ENCODE peak calls at places on chromosomes 16 and 17, in six cellular contexts. Y is stomach, K is breast epithelium, U is lung, X is bronchial epithelial cell, W is GM06990. F is an unnamed sample. For H3K27me3, the result is how much of the 10 kb centered on the place peaks cover.

GRCh38 chr16:88561485-88562369 is 8.5 kb upstream of the ZC3H18 start:
- DNase-seq in Y (peak), K (peak), U (peak), X (peak), W (no peak), F (peak)

GRCh38 chr17:79921411-79922160 is 82.3 kb upstream of the CBX4 start:
- DNase-seq in Y (no peak), K (no peak), U (no peak), X (no peak), W (no peak), F (no peak)

GRCh38 chr17:413706-414440 is 61.3 kb upstream of the RPH3AL start:
- DNase-seq in Y (no peak), K (no peak), U (no peak), X (no peak), W (no peak), F (no peak)

GRCh38 chr17:83121921-83122820 is 42.8 kb downstream of the METRNL start:
- DNase-seq in Y (no peak), K (no peak), U (no peak), X (no peak), W (no peak), F (no peak)

GRCh38 chr16:9334091-9334490 is 242.6 kb downstream of the HAPSTR1 start:
- DNase-seq in Y (no peak), K (no peak), U (no peak), X (no peak), W (no peak), F (no peak)

GRCh38 chr17:222172-222571 is 40.7 kb upstream of the DOC2B start:
- DNase-seq in Y (no peak), K (no peak), U (no peak), X (no peak), W (no peak), F (no peak)

GRCh38 chr17:74296548-74296936 is 22.5 kb downstream of the DNAI2 start:
- DNase-seq in Y (peak), K (no peak), U (peak), X (peak), W (no peak), F (peak)

GRCh38 chr16:83744521-83744981 is 63.2 kb upstream of the HSBP1 start:
- DNase-seq in Y (no peak), K (peak), U (peak), X (peak), W (no peak), F (no peak)

GRCh38 chr17:4048218-4048617 is 84.0 kb upstream of the ATP2A3 start:
- DNase-seq in Y (no peak), K (no peak), U (no peak), X (no peak), W (no peak), F (no peak)

GRCh38 chr16:65546353-65546791 is 424.5 kb upstream of the CDH11 start:
- DNase-seq in Y (no peak), K (no peak), U (no peak), X (no peak), W (no peak), F (no peak)

GRCh38 chr16:35598696-35599332 is 2139.4 kb downstream of the TP53TG3F start:
- DNase-seq in Y (no peak), K (no peak), U (no peak), X (no peak), W (no peak), F (no peak)

GRCh38 chr17:19723967-19724366 is 7.6 kb upstream of the SLC47A2 start:
- DNase-seq in Y (no peak), K (peak), U (no peak), X (peak), W (no peak), F (no peak)

GRCh38 chr16:782766-783403 is 5.3 kb downstream of the RPUSD1 start:
- DNase-seq in Y (peak), K (no peak), U (no peak), X (peak), W (no peak), F (no peak)

GRCh38 chr16:88334517-88335149 is 48.1 kb upstream of the ZNF469 start:
- DNase-seq in Y (no peak), K (no peak), U (no peak), X (no peak), W (no peak), F (no peak)

GRCh38 chr17:13030459-13031305 is 12.9 kb upstream of the ELAC2 start:
- DNase-seq in Y (no peak), K (no peak), U (peak), X (peak), W (no peak), F (peak)

GRCh38 chr17:50501054-50501453 is 7.2 kb upstream of the MYCBPAP start:
- DNase-seq in Y (peak), K (no peak), U (no peak), X (no peak), W (no peak), F (no peak)

GRCh38 chr17:69327060-69327831 is at the start of gene ABCA5:
- DNase-seq in Y (peak), K (peak), U (peak), X (peak), W (peak), F (peak)

GRCh38 chr17:27423651-27424050 is 32.6 kb upstream of the KSR1 start:
- DNase-seq in Y (no peak), K (no peak), U (no peak), X (no peak), W (no peak), F (no peak)

GRCh38 chr17:48002208-48002919 is 31.5 kb downstream of the CDK5RAP3 start:
- DNase-seq in Y (no peak), K (no peak), U (no peak), X (peak), W (peak), F (no peak)

GRCh38 chr17:14014647-14015046 is 54.7 kb upstream of the COX10 start:
- DNase-seq in Y (no peak), K (no peak), U (no peak), X (no peak), W (no peak), F (no peak)

GRCh38 chr16:23538919-23539278 is 18.3 kb downstream of the EARS2 start:
- DNase-seq in Y (no peak), K (no peak), U (no peak), X (no peak), W (no peak), F (no peak)

GRCh38 chr16:89828199-89828869 is at the start of gene SPIRE2:
- DNase-seq in Y (peak), K (peak), U (peak), X (peak), W (peak), F (peak)

GRCh38 chr17:8387914-8388651 is 5.1 kb upstream of the RPL26 start:
- DNase-seq in Y (no peak), K (peak), U (no peak), X (no peak), W (no peak), F (no peak)

GRCh38 chr16:1614226-1615102 is 2.3 kb downstream of the CRAMP1 start:
- DNase-seq in Y (peak), K (no peak), U (no peak), X (no peak), W (peak), F (no peak)

GRCh38 chr17:36980281-36980761 is 31.6 kb downstream of the AATF start:
- DNase-seq in Y (no peak), K (no peak), U (no peak), X (peak), W (no peak), F (no peak)

DNA sequence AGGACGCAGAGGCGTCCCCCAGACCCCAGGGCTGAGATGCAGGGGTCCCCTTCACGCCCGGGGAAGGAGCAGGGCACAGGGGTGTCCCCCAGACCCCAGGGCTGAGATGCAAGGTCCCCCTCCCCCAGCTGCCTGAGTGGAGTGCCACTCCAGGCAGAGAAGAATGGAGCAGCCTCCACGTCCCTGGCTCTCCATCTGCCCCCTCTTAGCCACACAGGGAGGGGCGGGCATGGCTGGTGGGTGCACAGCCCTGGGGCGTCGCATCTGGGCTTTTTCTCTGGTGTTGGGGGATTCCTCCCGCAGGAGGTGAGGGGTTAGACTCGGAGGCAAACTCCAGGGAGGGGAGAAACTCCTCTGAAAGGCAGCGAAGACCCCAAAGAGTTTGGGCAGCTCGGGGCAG is 17.5 kb downstream of the CIBAR2 start:
- DNase-seq in Y (no peak), K (no peak), U (no peak), X (no peak), W (no peak), F (no peak)
- H3K27me3 ChIP-seq in Y (under half), K (under half), U (under half), X (under half), W (under half), F (under half)

DNA sequence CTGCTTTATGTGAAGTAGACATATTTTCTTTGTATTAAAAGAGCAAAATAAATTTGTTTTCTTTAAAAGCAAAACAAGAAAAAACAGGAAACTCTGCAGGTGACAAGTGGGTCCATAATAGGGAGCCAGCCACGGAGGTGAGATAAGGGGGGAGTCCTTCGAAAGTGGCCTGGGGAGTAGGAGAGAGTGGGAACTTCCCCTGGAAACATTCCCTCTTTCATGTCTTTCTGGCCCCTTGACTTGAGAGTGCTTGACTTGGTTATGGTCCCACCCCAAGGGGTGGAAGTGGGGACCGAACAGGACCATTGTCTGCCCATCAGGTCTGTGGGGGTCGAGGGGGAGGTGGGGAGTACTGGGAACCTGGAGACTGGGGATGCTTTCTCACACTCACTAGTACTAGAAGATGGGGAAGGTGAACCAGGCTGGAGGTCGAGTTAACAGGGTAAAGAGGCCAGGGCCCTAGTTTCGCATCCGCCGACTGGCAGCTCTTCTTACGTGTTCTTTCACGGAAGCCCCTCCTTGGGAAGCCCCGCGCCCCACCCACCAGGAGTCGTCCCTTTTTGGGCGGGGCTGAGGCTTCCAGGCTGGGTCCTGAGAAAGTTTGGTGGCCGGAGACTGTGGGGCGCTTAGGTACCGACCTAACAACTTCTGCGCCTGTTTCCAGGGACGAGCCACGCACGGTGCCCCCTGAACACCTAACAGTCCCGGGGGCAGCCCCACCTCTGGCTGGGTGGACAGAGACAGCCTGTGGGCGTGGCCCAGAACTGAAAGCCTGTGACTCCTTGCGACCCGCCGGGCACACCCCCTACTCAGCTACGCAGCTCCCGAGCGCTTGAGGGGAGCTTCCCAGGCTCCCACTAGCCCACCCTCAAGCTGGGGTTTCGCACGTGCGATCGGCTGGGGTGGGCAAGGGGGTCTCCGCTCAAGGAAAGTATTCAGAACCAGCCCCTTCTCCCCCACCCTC is 790 bp downstream of the TRADD start:
- DNase-seq in Y (peak), K (no peak), U (no peak), X (peak), W (peak), F (peak)
- H3K27me3 ChIP-seq in Y (under half), K (under half), U (under half), X (under half), W (under half), F (under half)

GRCh38 chr17:77916771-77917481 is 41.6 kb upstream of the TNRC6C start:
- DNase-seq in Y (no peak), K (no peak), U (no peak), X (no peak), W (peak), F (no peak)

GRCh38 chr17:77916284-77916683 is 42.2 kb upstream of the TNRC6C start:
- DNase-seq in Y (no peak), K (no peak), U (no peak), X (no peak), W (no peak), F (no peak)

GRCh38 chr17:77919276-77919675 is 39.2 kb upstream of the TNRC6C start:
- DNase-seq in Y (no peak), K (no peak), U (no peak), X (no peak), W (no peak), F (no peak)

GRCh38 chr17:77914440-77915254 is 43.9 kb upstream of the TNRC6C start:
- DNase-seq in Y (no peak), K (peak), U (no peak), X (no peak), W (no peak), F (no peak)

DNA sequence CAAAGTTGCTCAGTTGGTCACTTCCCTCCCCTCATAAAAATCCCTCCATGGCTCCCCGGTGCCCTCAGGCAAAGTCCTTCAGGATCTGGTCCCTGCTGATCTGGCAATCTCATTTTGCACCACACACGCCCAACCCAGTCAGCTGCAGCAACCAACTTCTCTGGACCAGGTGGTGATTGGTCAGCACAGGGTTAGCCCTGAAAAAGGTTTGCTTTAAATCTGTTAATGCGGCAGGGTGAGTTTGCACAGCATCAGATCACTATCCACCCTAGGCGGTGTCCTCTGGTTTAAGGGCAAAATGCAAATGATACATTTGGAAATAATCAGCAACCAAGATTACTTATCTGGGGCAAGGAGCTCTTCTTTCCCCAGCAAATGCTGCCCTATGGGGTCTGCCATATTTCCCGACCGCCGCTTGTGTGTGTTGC is 42.9 kb upstream of the TNRC6C start:
- DNase-seq in Y (no peak), K (no peak), U (no peak), X (no peak), W (no peak), F (no peak)
- H3K27me3 ChIP-seq in Y (half or more), K (under half), U (under half), X (under half), W (under half), F (under half)

DNA sequence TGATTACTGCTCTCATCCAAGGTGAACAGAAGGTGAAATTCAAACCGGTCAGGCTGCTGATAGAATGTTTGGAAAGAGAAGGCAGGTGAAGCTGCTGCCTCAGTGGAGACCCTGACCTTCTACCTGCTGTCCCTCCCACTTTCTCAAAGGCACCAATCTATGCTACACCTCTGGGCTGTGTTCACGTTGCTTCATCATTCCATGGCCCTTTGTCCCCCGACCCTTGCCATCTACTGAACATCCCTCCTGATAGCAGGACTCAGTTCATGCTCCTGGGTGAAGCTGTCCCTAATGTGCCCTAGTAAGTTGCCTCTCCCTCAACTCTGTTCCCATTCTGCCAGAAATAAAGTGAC is 44.2 kb upstream of the SOX9 start:
- DNase-seq in Y (no peak), K (no peak), U (no peak), X (no peak), W (no peak), F (no peak)
- H3K27me3 ChIP-seq in Y (under half), K (under half), U (under half), X (under half), W (under half), F (under half)

DNA sequence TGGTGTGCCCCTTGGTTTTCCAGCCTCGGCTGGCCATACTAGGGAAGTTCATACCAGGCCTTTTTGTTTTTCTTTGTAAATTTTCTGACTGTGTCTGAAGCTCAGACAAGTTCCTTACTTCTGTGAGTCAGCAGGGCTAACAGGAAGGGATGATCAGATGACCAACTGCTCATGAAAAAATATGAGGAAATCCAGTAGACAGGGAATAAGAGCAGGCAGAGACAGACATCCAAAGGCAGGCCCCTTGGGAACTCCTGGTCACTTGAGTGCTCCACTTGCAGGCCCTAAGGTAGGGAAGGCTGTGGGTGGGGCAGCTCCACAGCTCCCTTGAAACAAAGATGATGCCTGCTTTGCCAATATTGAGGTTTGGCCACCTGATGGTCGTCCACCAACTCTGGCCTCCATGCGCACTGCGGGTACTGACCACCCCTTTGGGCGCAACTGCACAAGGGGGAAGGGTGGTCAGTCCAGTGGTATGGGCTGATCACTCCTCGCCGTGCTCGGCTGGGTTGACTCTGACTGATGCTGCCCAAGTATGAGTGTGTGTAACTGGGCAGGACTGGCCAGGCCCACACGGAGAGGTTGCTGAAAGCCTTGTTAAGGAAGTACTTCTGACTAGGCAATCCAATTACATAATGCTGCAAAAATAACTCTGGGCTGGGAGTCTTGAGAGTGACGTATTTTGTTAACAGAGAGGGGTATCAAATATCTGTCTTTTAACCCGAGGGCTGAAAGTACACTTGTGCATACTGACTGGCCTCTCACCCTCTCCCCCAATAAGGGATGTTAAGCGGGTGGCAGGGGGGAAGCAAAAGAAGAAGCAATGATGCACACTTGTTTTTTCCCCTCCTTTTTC is 20.8 kb upstream of the ZFHX3 start:
- DNase-seq in Y (no peak), K (no peak), U (peak), X (peak), W (no peak), F (no peak)
- H3K27me3 ChIP-seq in Y (under half), K (under half), U (under half), X (under half), W (under half), F (under half)

GRCh38 chr16:6081320-6081976 is 983.9 kb upstream of the EEF2KMT start:
- DNase-seq in Y (no peak), K (no peak), U (peak), X (peak), W (no peak), F (no peak)

GRCh38 chr16:6076631-6077030 is 979.0 kb upstream of the EEF2KMT start:
- DNase-seq in Y (no peak), K (no peak), U (no peak), X (no peak), W (no peak), F (no peak)
- H3K27me3 ChIP-seq in Y (under half), K (under half), U (under half), X (under half), W (under half), F (under half)

DNA sequence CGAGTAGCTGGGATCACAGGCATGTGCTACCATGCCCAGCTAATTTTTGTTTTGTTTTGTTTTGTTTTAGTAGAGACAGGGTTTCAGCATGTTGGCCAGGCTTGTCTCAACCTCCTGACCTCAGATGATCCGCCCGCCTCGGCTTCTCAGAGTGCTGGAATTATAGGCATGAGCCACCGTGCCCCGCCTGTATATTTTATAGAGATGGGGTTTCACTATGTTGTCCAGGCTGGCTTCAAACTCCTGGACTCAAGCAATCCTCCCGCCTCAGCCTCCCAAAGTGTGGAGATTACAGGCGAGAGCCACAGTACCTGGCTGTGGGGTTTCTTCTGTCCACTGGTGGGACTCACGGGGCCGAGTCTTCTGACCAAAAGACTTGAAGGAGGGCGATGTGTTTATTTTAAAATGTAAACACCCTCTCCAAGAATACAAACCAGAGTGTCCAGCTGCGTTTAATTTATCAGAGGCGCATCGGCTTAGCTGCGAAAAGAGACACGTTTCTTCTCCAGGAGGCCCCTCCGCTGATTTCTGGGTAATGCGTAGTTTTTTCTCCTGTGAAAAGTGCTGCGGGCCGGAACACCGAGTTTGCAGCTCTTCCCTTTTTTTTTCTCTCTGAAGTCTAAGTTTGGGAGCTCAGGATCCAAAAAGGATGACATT is 86.9 kb upstream of the CIBAR2 start:
- DNase-seq in Y (no peak), K (no peak), U (no peak), X (peak), W (no peak), F (no peak)
- H3K27me3 ChIP-seq in Y (under half), K (under half), U (under half), X (under half), W (under half), F (under half)

F was measured in CD4-positive, alpha-beta memory T cell.